ENCODE peak calls at places on chromosomes 2 and 18, in seven cellular contexts. G is activated naive CD4-positive, alpha-beta T cell; I is activated T-helper 1 cell treated with Interleukin-2 at 50 U/mL for 16 hours; F is cardiac muscle cell; A is HFF-Myc; Z is vagina; T is fibroblast of the conjunctiva. O is an unnamed sample.

GRCh38 chr2:53668624-53669026 is 99.0 kb upstream of the CHAC2 start:
- DNase-seq in T (no peak), G (no peak), A (no peak), F (peak; percentile 38), I (no peak), Z (no peak), O (no peak)

GRCh38 chr2:61995059-61995458 is 89.6 kb downstream of the COMMD1 start:
- DNase-seq in T (no peak), I (no peak), Z (no peak), A (no peak), G (no peak), F (peak; percentile 33), O (no peak)

GRCh38 chr2:214808481-214808931 is 977 bp downstream of the BARD1 start:
- DNase-seq in F (no peak), T (no peak), G (no peak), Z (no peak), A (no peak), I (no peak), O (no peak)

GRCh38 chr2:132503621-132504200 is 87.1 kb downstream of the GPR39 start:
- DNase-seq in I (no peak), Z (no peak), T (no peak), G (no peak), F (no peak), A (no peak), O (no peak)

GRCh38 chr2:109322111-109322510 is 193.1 kb downstream of the SH3RF3 start:
- DNase-seq in Z (no peak), I (no peak), G (no peak), F (peak; percentile 98), A (peak; percentile 87), T (peak; percentile 89), O (peak; percentile 96)

GRCh38 chr2:227161947-227162346 is 2.1 kb downstream of the COL4A4 start:
- DNase-seq in Z (no peak), I (no peak), T (no peak), G (no peak), A (no peak), F (peak; percentile 43), O (no peak)

GRCh38 chr2:74789278-74789677 is 44.6 kb upstream of the HK2 start:
- DNase-seq in T (no peak), Z (no peak), A (no peak), F (no peak), I (no peak), G (no peak), O (no peak)

GRCh38 chr2:15801439-15801838 is 138.9 kb upstream of the MYCN start:
- DNase-seq in Z (no peak), A (no peak), I (no peak), F (no peak), G (no peak), T (no peak), O (no peak)

GRCh38 chr18:26803643-26804042 is 61.9 kb downstream of the AQP4 start:
- DNase-seq in F (no peak), Z (no peak), T (no peak), A (no peak), G (no peak), I (no peak), O (no peak)

GRCh38 chr18:9876867-9877654 is 8.7 kb upstream of the TXNDC2 start:
- DNase-seq in I (no peak), G (no peak), A (peak; percentile 87), F (peak; percentile 99), Z (no peak), T (peak; percentile 87), O (no peak)